ENCODE peak calls at places on chromosome 17, in six cellular contexts. One of them, this sample, is unnamed.
A peak's percentile ranks its signal among the peaks of the same experiment; 100 is the strongest.

GRCh38 chr17:60579090-60579489 is 20.9 kb upstream of the PPM1D start:
- DNase-seq in cardiac muscle cell: peak; percentile 91
- DNase-seq in NCI-H187 treated with DMSO at 0.1 percent for 48 hours: no peak
- DNase-seq in H4: no peak
- DNase-seq in AG04449: no peak
- DNase-seq in hippocampal formation: no peak
- DNase-seq in this sample: no peak

GRCh38 chr17:80793851-80794267 is 197.8 kb upstream of the CHMP6 start:
- DNase-seq in cardiac muscle cell: peak; percentile 69
- DNase-seq in NCI-H187 treated with DMSO at 0.1 percent for 48 hours: no peak
- DNase-seq in H4: no peak
- DNase-seq in AG04449: no peak
- DNase-seq in hippocampal formation: no peak
- DNase-seq in this sample: no peak

GRCh38 chr17:6462692-6463091 is 18.4 kb downstream of the PIMREG start:
- DNase-seq in cardiac muscle cell: no peak
- DNase-seq in NCI-H187 treated with DMSO at 0.1 percent for 48 hours: no peak
- DNase-seq in H4: no peak
- DNase-seq in AG04449: no peak
- DNase-seq in hippocampal formation: no peak
- DNase-seq in this sample: no peak

GRCh38 chr17:12222392-12222791 is 201.7 kb downstream of the MAP2K4 start:
- DNase-seq in cardiac muscle cell: no peak
- DNase-seq in NCI-H187 treated with DMSO at 0.1 percent for 48 hours: no peak
- DNase-seq in H4: no peak
- DNase-seq in AG04449: no peak
- DNase-seq in hippocampal formation: no peak
- DNase-seq in this sample: no peak

GRCh38 chr17:33667671-33668070 is 374.6 kb upstream of the ASIC2 start:
- DNase-seq in cardiac muscle cell: peak; percentile 13
- DNase-seq in NCI-H187 treated with DMSO at 0.1 percent for 48 hours: no peak
- DNase-seq in H4: no peak
- DNase-seq in AG04449: no peak
- DNase-seq in hippocampal formation: no peak
- DNase-seq in this sample: no peak

GRCh38 chr17:71649986-71650385 is 470.8 kb upstream of the SOX9 start:
- DNase-seq in cardiac muscle cell: no peak
- DNase-seq in NCI-H187 treated with DMSO at 0.1 percent for 48 hours: no peak
- DNase-seq in H4: peak; percentile 22
- DNase-seq in AG04449: no peak
- DNase-seq in hippocampal formation: no peak
- DNase-seq in this sample: no peak

GRCh38 chr17:15513859-15514446 is 46.5 kb upstream of the CDRT4 start:
- DNase-seq in cardiac muscle cell: peak; percentile 60
- DNase-seq in NCI-H187 treated with DMSO at 0.1 percent for 48 hours: no peak
- DNase-seq in H4: no peak
- DNase-seq in AG04449: no peak
- DNase-seq in hippocampal formation: no peak
- DNase-seq in this sample: no peak

GRCh38 chr17:7083592-7083991 is 3.5 kb upstream of the CLEC10A start:
- DNase-seq in cardiac muscle cell: no peak
- DNase-seq in NCI-H187 treated with DMSO at 0.1 percent for 48 hours: no peak
- DNase-seq in H4: no peak
- DNase-seq in AG04449: no peak
- DNase-seq in hippocampal formation: no peak
- DNase-seq in this sample: no peak

GRCh38 chr17:27882162-27882840 is 10.9 kb downstream of the LYRM9 start:
- DNase-seq in cardiac muscle cell: no peak
- DNase-seq in NCI-H187 treated with DMSO at 0.1 percent for 48 hours: no peak
- DNase-seq in H4: no peak
- DNase-seq in AG04449: no peak
- DNase-seq in hippocampal formation: no peak
- DNase-seq in this sample: no peak

GRCh38 chr17:81517339-81518112 is 4.9 kb upstream of the ACTG1 start:
- DNase-seq in cardiac muscle cell: no peak
- DNase-seq in NCI-H187 treated with DMSO at 0.1 percent for 48 hours: no peak
- DNase-seq in H4: no peak
- DNase-seq in AG04449: no peak
- DNase-seq in hippocampal formation: no peak
- DNase-seq in this sample: no peak

GRCh38 chr17:57911834-57912673 is 43.2 kb downstream of the CUEDC1 start:
- DNase-seq in cardiac muscle cell: peak; percentile 63
- DNase-seq in NCI-H187 treated with DMSO at 0.1 percent for 48 hours: peak; percentile 44
- DNase-seq in H4: peak; percentile 52
- DNase-seq in AG04449: no peak
- DNase-seq in hippocampal formation: peak; percentile 91
- DNase-seq in this sample: peak; percentile 87

GRCh38 chr17:2084766-2085647 is 30.1 kb downstream of the HIC1 start:
- DNase-seq in cardiac muscle cell: peak; percentile 93
- DNase-seq in NCI-H187 treated with DMSO at 0.1 percent for 48 hours: no peak
- DNase-seq in H4: peak; percentile 74
- DNase-seq in AG04449: no peak
- DNase-seq in hippocampal formation: no peak
- DNase-seq in this sample: peak; percentile 87

GRCh38 chr17:71283486-71283885 is 837.3 kb upstream of the SOX9 start:
- DNase-seq in cardiac muscle cell: no peak
- DNase-seq in NCI-H187 treated with DMSO at 0.1 percent for 48 hours: no peak
- DNase-seq in H4: no peak
- DNase-seq in AG04449: no peak
- DNase-seq in hippocampal formation: no peak
- DNase-seq in this sample: no peak

GRCh38 chr17:74452027-74452840 is 14.2 kb upstream of the CD300A start:
- DNase-seq in cardiac muscle cell: no peak
- DNase-seq in NCI-H187 treated with DMSO at 0.1 percent for 48 hours: no peak
- DNase-seq in H4: no peak
- DNase-seq in AG04449: no peak
- DNase-seq in hippocampal formation: no peak
- DNase-seq in this sample: peak; percentile 58

GRCh38 chr17:41645371-41646063 is 21.1 kb upstream of the KRT17 start:
- DNase-seq in cardiac muscle cell: peak; percentile 56
- DNase-seq in NCI-H187 treated with DMSO at 0.1 percent for 48 hours: no peak
- DNase-seq in H4: peak; percentile 71
- DNase-seq in AG04449: no peak
- DNase-seq in hippocampal formation: peak; percentile 15
- DNase-seq in this sample: no peak

GRCh38 chr17:1060991-1061390 is 64.1 kb downstream of the TIMM22 start:
- DNase-seq in cardiac muscle cell: peak; percentile 93
- DNase-seq in NCI-H187 treated with DMSO at 0.1 percent for 48 hours: no peak
- DNase-seq in H4: peak; percentile 99
- DNase-seq in AG04449: peak; percentile 78
- DNase-seq in hippocampal formation: no peak
- DNase-seq in this sample: no peak

GRCh38 chr17:21008992-21009671 is 33.7 kb downstream of the USP22 start:
- DNase-seq in cardiac muscle cell: no peak
- DNase-seq in NCI-H187 treated with DMSO at 0.1 percent for 48 hours: no peak
- DNase-seq in H4: no peak
- DNase-seq in AG04449: no peak
- DNase-seq in hippocampal formation: no peak
- DNase-seq in this sample: no peak

GRCh38 chr17:50181601-50182345 is 16.0 kb downstream of the SGCA start:
- DNase-seq in cardiac muscle cell: peak; percentile 68
- DNase-seq in NCI-H187 treated with DMSO at 0.1 percent for 48 hours: no peak
- DNase-seq in H4: no peak
- DNase-seq in AG04449: no peak
- DNase-seq in hippocampal formation: no peak
- DNase-seq in this sample: no peak

GRCh38 chr17:62995377-62995885 is 29.4 kb downstream of the TANC2 start:
- DNase-seq in cardiac muscle cell: peak; percentile 70
- DNase-seq in NCI-H187 treated with DMSO at 0.1 percent for 48 hours: no peak
- DNase-seq in H4: peak; percentile 45
- DNase-seq in AG04449: no peak
- DNase-seq in hippocampal formation: peak; percentile 28
- DNase-seq in this sample: peak; percentile 40

GRCh38 chr17:45656527-45657181 is 127.5 kb upstream of the CRHR1 start:
- DNase-seq in cardiac muscle cell: no peak
- DNase-seq in NCI-H187 treated with DMSO at 0.1 percent for 48 hours: no peak
- DNase-seq in H4: no peak
- DNase-seq in AG04449: no peak
- DNase-seq in hippocampal formation: no peak
- DNase-seq in this sample: no peak

GRCh38 chr17:47190770-47191169 is 1.7 kb upstream of the CDC27 start:
- DNase-seq in cardiac muscle cell: no peak
- DNase-seq in NCI-H187 treated with DMSO at 0.1 percent for 48 hours: no peak
- DNase-seq in H4: no peak
- DNase-seq in AG04449: no peak
- DNase-seq in hippocampal formation: no peak
- DNase-seq in this sample: no peak

GRCh38 chr17:44558349-44559287 is 1.3 kb downstream of the FZD2 start:
- DNase-seq in cardiac muscle cell: no peak
- DNase-seq in NCI-H187 treated with DMSO at 0.1 percent for 48 hours: no peak
- DNase-seq in H4: no peak
- DNase-seq in AG04449: no peak
- DNase-seq in hippocampal formation: no peak
- DNase-seq in this sample: no peak

GRCh38 chr17:74527756-74528155 is 3.5 kb downstream of the CD300LB start:
- DNase-seq in cardiac muscle cell: no peak
- DNase-seq in NCI-H187 treated with DMSO at 0.1 percent for 48 hours: no peak
- DNase-seq in H4: no peak
- DNase-seq in AG04449: no peak
- DNase-seq in hippocampal formation: no peak
- DNase-seq in this sample: no peak

GRCh38 chr17:6786618-6787017 is 10.6 kb downstream of the FBXO39 start:
- DNase-seq in cardiac muscle cell: peak; percentile 91
- DNase-seq in NCI-H187 treated with DMSO at 0.1 percent for 48 hours: no peak
- DNase-seq in H4: peak; percentile 49
- DNase-seq in AG04449: no peak
- DNase-seq in hippocampal formation: no peak
- DNase-seq in this sample: no peak